ENCODE peak calls at places on chromosomes 11 and 22, in eight cellular contexts. J is tibial artery, Y is H9, H is colonic mucosa, N is GM23248, R is PC-9, P is body of pancreas, O is cardiac muscle cell. L is an unnamed sample.

GRCh38 chr11:122168218-122168617 is 52.2 kb upstream of the BLID start:
- DNase-seq in R (no peak), N (no peak), O (no peak), Y (no peak), H (no peak), P (no peak), J (no peak), L (no peak)

GRCh38 chr11:116558504-116559252 is 214.1 kb downstream of the BUD13 start:
- DNase-seq in H (no peak), Y (no peak), P (no peak), N (peak; percentile 76), R (no peak), J (no peak), O (peak; percentile 28), L (no peak)

GRCh38 chr11:27864046-27865025 is 164.1 kb upstream of the BDNF start:
- DNase-seq in N (no peak), H (peak; percentile 62), P (peak; percentile 89), R (no peak), Y (no peak), O (no peak), J (no peak), L (no peak)

GRCh38 chr11:125299061-125299616 is 134.6 kb downstream of the PKNOX2 start:
- DNase-seq in N (no peak), P (no peak), Y (no peak), O (no peak), H (no peak), R (no peak), J (no peak), L (no peak)

GRCh38 chr11:4559527-4560440 is 14.8 kb downstream of the OR52M1 start:
- DNase-seq in H (no peak), O (no peak), Y (peak; percentile 35), N (no peak), P (peak; percentile 35), R (no peak), J (no peak), L (no peak)

GRCh38 chr11:75816561-75817239 is 1.7 kb downstream of the UVRAG start:
- DNase-seq in Y (no peak), R (no peak), N (peak; percentile 37), H (no peak), P (no peak), O (peak; percentile 27), J (no peak), L (no peak)

GRCh38 chr11:122634507-122634906 is 21.0 kb upstream of the UBASH3B start:
- DNase-seq in R (peak; percentile 40), Y (peak; percentile 80), O (no peak), J (no peak), P (no peak), N (peak; percentile 68), H (peak; percentile 19), L (no peak)

GRCh38 chr11:2516276-2517015 is 71.6 kb downstream of the KCNQ1 start:
- DNase-seq in J (no peak), N (no peak), R (no peak), P (no peak), Y (peak; percentile 14), H (peak; percentile 14), O (no peak), L (no peak)

GRCh38 chr11:11967669-11968510 is 40.5 kb downstream of the DKK3 start:
- DNase-seq in P (no peak), R (no peak), H (no peak), N (no peak), Y (no peak), J (no peak), O (no peak), L (no peak)

DNA sequence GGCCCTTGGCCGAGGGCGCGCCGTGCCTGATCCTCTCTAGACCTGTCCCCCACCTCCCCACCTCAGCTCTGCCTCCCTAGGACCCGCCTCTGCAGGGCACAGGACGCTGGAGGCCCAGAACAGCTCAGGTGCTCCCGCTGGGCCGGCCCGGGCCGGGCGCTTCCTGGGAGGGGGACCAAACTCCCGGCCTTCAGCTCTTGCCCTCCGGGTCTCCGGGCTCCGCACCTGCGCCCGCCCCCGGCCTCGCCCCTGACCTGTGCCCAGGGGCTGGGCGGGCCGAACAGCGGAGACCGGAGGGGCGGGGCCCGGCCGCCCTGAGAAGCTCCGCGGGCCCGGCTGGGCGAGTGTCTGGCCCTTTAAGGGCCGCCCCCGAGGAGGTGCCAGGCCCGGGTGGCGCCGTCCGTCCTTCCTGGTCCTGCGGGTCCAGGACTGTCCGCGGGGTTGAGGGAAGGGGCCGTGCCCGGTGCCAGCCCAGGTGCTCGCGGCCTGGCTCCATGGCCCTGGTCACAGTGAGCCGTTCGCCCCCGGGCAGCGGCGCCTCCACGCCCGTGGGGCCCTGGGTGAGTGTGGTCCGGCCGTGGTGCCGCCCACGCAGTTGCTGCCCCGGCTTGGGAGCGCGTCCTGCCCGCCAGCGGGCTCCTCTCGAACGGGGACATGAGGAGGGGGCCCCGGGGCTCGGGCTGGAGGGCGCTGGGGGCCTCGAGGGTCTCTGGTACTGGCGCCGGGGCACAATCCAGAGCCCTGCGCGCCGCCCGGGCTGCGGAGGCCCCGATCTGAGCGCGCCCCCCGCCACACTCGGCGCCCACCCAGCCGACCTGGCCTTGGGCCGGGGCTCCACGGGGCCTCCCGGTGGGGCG is at the start of gene SSH3:
- DNase-seq in O (peak; percentile 66), Y (peak; percentile 84), J (peak; percentile 89), N (peak; percentile 82), H (peak; percentile 90), P (peak; percentile 90), R (peak; percentile 96), L (no peak)
- H3K27ac ChIP-seq in O (no peak within 1 kb of the TSS), Y (no peak within 1 kb of the TSS), J (peak within 1 kb of the TSS; percentile 92), N (no peak within 1 kb of the TSS), H (peak within 1 kb of the TSS; percentile 85), P (peak within 1 kb of the TSS; percentile 87), R (peak within 1 kb of the TSS; percentile 68), L (peak within 1 kb of the TSS; percentile 86)

GRCh38 chr22:22216450-22216959 is 28.1 kb upstream of the VPREB1 start:
- DNase-seq in P (no peak), H (no peak), O (no peak), J (no peak), R (no peak), N (no peak), Y (no peak), L (no peak)

GRCh38 chr22:22214819-22215329 is 29.7 kb upstream of the VPREB1 start:
- DNase-seq in J (no peak), H (no peak), P (no peak), R (no peak), Y (no peak), O (no peak), N (no peak), L (no peak)

GRCh38 chr22:22213231-22213630 is 31.4 kb upstream of the VPREB1 start:
- DNase-seq in H (no peak), N (no peak), J (no peak), Y (no peak), P (no peak), O (no peak), R (no peak), L (no peak)

GRCh38 chr22:22218302-22218701 is 26.3 kb upstream of the VPREB1 start:
- DNase-seq in O (no peak), R (no peak), P (no peak), J (no peak), H (no peak), N (no peak), Y (no peak), L (no peak)

DNA sequence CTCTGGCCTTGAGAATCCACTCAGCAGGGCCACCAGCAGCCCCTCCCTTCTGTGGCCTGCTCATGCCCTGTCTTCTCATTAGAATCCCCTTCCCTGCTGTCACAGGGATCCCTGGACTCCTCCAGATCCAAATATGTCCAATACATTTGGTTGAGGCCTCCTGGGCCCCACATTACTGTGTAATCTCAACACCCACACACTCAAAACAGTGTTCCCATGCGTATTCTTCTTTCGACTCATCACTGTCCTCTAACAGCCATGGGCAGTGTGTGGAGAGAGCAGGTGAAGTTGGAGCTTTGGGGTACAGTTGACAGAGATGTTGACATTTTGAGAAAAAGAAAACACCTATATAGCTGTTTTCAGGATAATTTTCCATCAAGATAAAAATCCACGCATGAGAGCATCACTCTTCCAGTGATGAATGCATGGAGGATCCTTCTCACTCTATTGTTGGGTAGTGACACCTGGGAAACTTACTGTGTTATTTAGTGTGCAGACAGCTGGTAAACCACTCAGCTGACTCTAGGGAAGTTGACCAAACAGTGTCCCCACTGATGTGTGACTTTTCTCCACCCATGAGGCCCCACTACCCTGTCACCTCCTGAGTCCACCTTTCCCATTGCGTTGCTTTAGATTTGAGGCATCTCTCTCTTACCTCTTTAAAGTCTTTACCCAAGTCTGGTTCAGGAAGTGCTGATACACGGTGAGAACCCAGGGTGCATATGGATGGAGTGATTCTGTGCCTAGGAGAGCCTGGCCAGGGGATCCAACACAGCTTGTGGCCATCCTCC is 28.7 kb upstream of the VPREB1 start:
- DNase-seq in J (no peak), N (no peak), P (no peak), R (no peak), O (no peak), Y (no peak), H (no peak), L (no peak)
- H3K27ac ChIP-seq in J (no peak overlapping the region), N (no peak overlapping the region), P (no peak overlapping the region), R (no peak overlapping the region), O (no peak overlapping the region), Y (no peak overlapping the region), H (no peak overlapping the region), L (no peak overlapping the region)

DNA sequence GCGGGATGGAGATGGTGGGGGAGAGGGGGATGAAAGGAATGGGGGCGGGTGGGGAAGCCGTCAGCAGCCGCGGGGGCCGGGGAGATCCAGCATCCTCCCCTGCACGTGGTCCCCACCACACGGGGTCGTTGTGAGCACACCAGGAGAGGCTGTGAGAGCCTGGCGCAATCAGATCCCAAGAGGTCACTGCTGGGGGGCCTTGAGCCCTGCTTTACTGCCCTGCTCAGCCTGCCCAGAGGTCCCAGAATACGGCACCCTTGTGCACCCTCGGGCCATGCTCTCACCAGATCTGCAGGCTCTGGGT is 7.4 kb downstream of the CABP7 start:
- DNase-seq in H (peak; percentile 27), Y (peak; percentile 79), O (peak; percentile 58), N (peak; percentile 52), R (no peak), J (no peak), P (no peak), L (no peak)
- H3K27ac ChIP-seq in H (no peak overlapping the region), Y (no peak overlapping the region), O (no peak overlapping the region), N (no peak overlapping the region), R (no peak overlapping the region), J (no peak overlapping the region), P (no peak overlapping the region), L (no peak overlapping the region)

GRCh38 chr11:66889974-66890373 is 33.1 kb downstream of the LRFN4 start:
- DNase-seq in N (no peak), Y (no peak), H (no peak), J (no peak), P (no peak), O (peak; percentile 15), R (no peak), L (no peak)
- H3K27ac ChIP-seq in N (no peak overlapping the region), Y (no peak overlapping the region), H (no peak overlapping the region), J (no peak overlapping the region), P (no peak overlapping the region), O (no peak overlapping the region), R (peak overlapping the region; percentile 3), L (no peak overlapping the region)

DNA sequence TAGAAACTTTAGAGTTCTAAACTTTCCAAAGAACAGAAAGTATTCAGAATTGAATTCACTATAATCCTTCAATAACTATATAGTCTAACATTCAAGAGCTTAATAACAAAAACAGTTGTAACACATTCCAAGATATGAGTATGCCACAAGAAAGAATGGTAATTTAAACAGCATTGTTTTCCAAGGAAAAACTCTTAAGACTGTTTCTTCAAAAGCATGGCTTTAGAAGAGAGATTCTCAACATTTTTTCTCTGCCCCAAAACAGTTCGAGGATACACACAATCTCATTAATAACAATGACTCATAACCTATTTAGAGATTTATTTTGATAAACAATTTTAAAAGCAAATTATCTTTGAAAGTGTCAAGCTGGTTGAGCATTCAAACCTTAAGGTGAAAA is 16.7 kb upstream of the ARHGAP32 start:
- DNase-seq in P (no peak), Y (no peak), H (no peak), N (peak; percentile 20), J (no peak), R (no peak), O (peak; percentile 21), L (no peak)
- H3K27ac ChIP-seq in P (peak overlapping the region; percentile 75), Y (no peak overlapping the region), H (no peak overlapping the region), N (no peak overlapping the region), J (no peak overlapping the region), R (no peak overlapping the region), O (no peak overlapping the region), L (no peak overlapping the region)

GRCh38 chr22:35480627-35481565 is 59.7 kb upstream of the RASD2 start:
- DNase-seq in J (no peak), N (peak; percentile 24), P (no peak), R (peak; percentile 19), O (no peak), H (peak; percentile 80), Y (peak; percentile 20), L (no peak)
- H3K27ac ChIP-seq in J (no peak overlapping the region), N (peak overlapping the region; percentile 30), P (peak overlapping the region; percentile 19), R (no peak overlapping the region), O (no peak overlapping the region), H (peak overlapping the region; percentile 62), Y (no peak overlapping the region), L (no peak overlapping the region)

L was measured in epithelial cell of prostate.